ENCODE peak calls at places on chromosome 5, in five cellular contexts. J, Y, X, F and N are unnamed samples.

GRCh38 chr5:14086261-14086660 is 56.9 kb upstream of the TRIO start:
- DNase-seq in J (no peak), X (no peak), F (no peak), Y (no peak), N (no peak)

GRCh38 chr5:10671041-10672008 is 89.7 kb downstream of the DAP start:
- DNase-seq in J (no peak), Y (no peak), X (peak; percentile 72), F (no peak), N (no peak)

GRCh38 chr5:102715405-102715804 is 39.7 kb upstream of the PAM start:
- DNase-seq in Y (no peak), X (no peak), J (peak; percentile 69), F (no peak), N (no peak)

GRCh38 chr5:127934791-127935256 is 148.7 kb upstream of the SLC12A2 start:
- DNase-seq in F (no peak), X (no peak), J (peak; percentile 53), Y (no peak), N (peak; percentile 5)

GRCh38 chr5:138967806-138968448 is 92.8 kb upstream of the LRRTM2 start:
- DNase-seq in F (no peak), X (no peak), J (no peak), Y (no peak), N (peak; percentile 91)

GRCh38 chr5:119743927-119744326 is 114.6 kb downstream of the FAM170A start:
- DNase-seq in X (no peak), J (no peak), F (no peak), Y (no peak), N (no peak)

GRCh38 chr5:71699233-71699632 is 19.8 kb upstream of the CARTPT start:
- DNase-seq in J (no peak), F (no peak), Y (no peak), X (no peak), N (no peak)

GRCh38 chr5:150640311-150641005 is at the start of gene SYNPO:
- DNase-seq in X (peak; percentile 80), Y (no peak), J (peak; percentile 92), F (no peak), N (peak; percentile 29)

GRCh38 chr5:1511651-1512540 is 11.9 kb downstream of the LPCAT1 start:
- DNase-seq in X (peak; percentile 43), J (peak; percentile 79), Y (no peak), F (no peak), N (peak; percentile 0)

GRCh38 chr5:72402959-72403628 is 82.9 kb downstream of the PTCD2 start:
- DNase-seq in X (no peak), Y (no peak), J (no peak), F (no peak), N (peak; percentile 44)

GRCh38 chr5:14299666-14300065 is 156.5 kb downstream of the TRIO start:
- DNase-seq in J (no peak), X (no peak), F (no peak), Y (no peak), N (no peak)

GRCh38 chr5:82473262-82473661 is 195.1 kb upstream of the RPS23 start:
- DNase-seq in Y (no peak), X (no peak), J (no peak), F (no peak), N (no peak)

GRCh38 chr5:18393546-18393945 is 759.3 kb downstream of the TAF11L14 start:
- DNase-seq in F (no peak), J (no peak), X (no peak), Y (no peak), N (no peak)

GRCh38 chr5:133934311-133934710 is 34.1 kb downstream of the C5orf15 start:
- DNase-seq in X (no peak), F (no peak), Y (no peak), J (no peak), N (no peak)

GRCh38 chr5:110262754-110263153 is 463.7 kb downstream of the TMEM232 start:
- DNase-seq in J (no peak), Y (no peak), F (no peak), X (no peak), N (no peak)

GRCh38 chr5:97111612-97112011 is 30.8 kb downstream of the LIX1 start:
- DNase-seq in Y (no peak), X (no peak), J (no peak), F (no peak), N (no peak)

GRCh38 chr5:16013334-16014065 is 166.1 kb downstream of the MARCHF11 start:
- DNase-seq in Y (no peak), X (no peak), J (no peak), F (no peak), N (no peak)

GRCh38 chr5:150075806-150076205 is 10.5 kb downstream of the CSF1R start:
- DNase-seq in X (peak; percentile 33), Y (no peak), J (no peak), F (no peak), N (no peak)

GRCh38 chr5:170246471-170246870 is 13.7 kb downstream of the C5orf58 start:
- DNase-seq in X (no peak), F (no peak), J (no peak), Y (no peak), N (no peak)

GRCh38 chr5:141734501-141735231 is 52.6 kb upstream of the ARAP3 start:
- DNase-seq in Y (no peak), F (no peak), X (no peak), J (peak; percentile 52), N (peak; percentile 40)

GRCh38 chr5:116529615-116530014 is 45.0 kb downstream of the SEMA6A start:
- DNase-seq in J (no peak), Y (no peak), F (no peak), X (no peak), N (no peak)

GRCh38 chr5:180059326-180059725 is 12.2 kb downstream of the RNF130 start:
- DNase-seq in X (no peak), Y (no peak), J (no peak), F (no peak), N (no peak)

GRCh38 chr5:41510176-41510831 is at the start of gene PLCXD3:
- DNase-seq in Y (no peak), X (no peak), F (peak; percentile 61), J (no peak), N (no peak)

GRCh38 chr5:140189977-140190867 is 15.2 kb downstream of the CYSTM1 start:
- DNase-seq in Y (no peak), X (no peak), F (no peak), J (peak; percentile 49), N (no peak)

GRCh38 chr5:50666261-50667078 is at the start of gene PARP8:
- DNase-seq in Y (peak; percentile 44), J (peak; percentile 3), F (no peak), X (peak; percentile 58), N (peak; percentile 71)

GRCh38 chr5:8208307-8208706 is 339.4 kb downstream of the MTRR start:
- DNase-seq in J (no peak), F (no peak), Y (no peak), X (no peak), N (no peak)

GRCh38 chr5:14414615-14415515 is 166.7 kb upstream of the OTULINL start:
- DNase-seq in X (no peak), J (no peak), Y (no peak), F (no peak), N (no peak)

GRCh38 chr5:35468811-35469210 is 148.9 kb upstream of the SPEF2 start:
- DNase-seq in Y (no peak), X (no peak), F (no peak), J (no peak), N (no peak)

GRCh38 chr5:44002381-44002901 is 386.8 kb downstream of the FGF10 start:
- DNase-seq in Y (no peak), X (peak; percentile 78), J (no peak), F (no peak), N (no peak)

GRCh38 chr5:177405805-177406204 is 3.6 kb downstream of the F12 start:
- DNase-seq in X (no peak), Y (no peak), F (no peak), J (no peak), N (no peak)

GRCh38 chr5:148760945-148761638 is 65.3 kb upstream of the ADRB2 start:
- DNase-seq in X (no peak), J (no peak), F (no peak), Y (no peak), N (no peak)